ENCODE peak calls at places on chromosomes 2 and 18, in four cellular contexts. H is fibroblast of villous mesenchyme, V is suprapubic skin, K is transverse colon. Y is an unnamed sample.

GRCh38 chr2:66440011-66440542 is 5.2 kb downstream of the MEIS1 start:
- DNase-seq in H (peak), K (no peak), V (no peak), Y (peak)

GRCh38 chr2:234145511-234145910 is 95.0 kb downstream of the SPP2 start:
- DNase-seq in V (no peak), H (no peak), K (no peak), Y (no peak)

GRCh38 chr2:142868281-142868762 is 9.1 kb upstream of the KYNU start:
- DNase-seq in V (peak), H (no peak), K (peak), Y (no peak)

GRCh38 chr2:213187833-213188532 is 36.6 kb upstream of the IKZF2 start:
- DNase-seq in V (no peak), K (no peak), H (no peak), Y (peak)

GRCh38 chr2:135005753-135006152 is 41.5 kb downstream of the MAP3K19 start:
- DNase-seq in H (no peak), V (no peak), K (no peak), Y (no peak)

GRCh38 chr2:108182489-108182888 is 57.3 kb upstream of the SULT1C3 start:
- DNase-seq in K (peak), H (peak), V (no peak), Y (no peak)

GRCh38 chr2:159124931-159125467 is 156.6 kb downstream of the TANC1 start:
- DNase-seq in K (peak), H (peak), V (no peak), Y (no peak)

GRCh38 chr2:213275265-213275664 is 9.0 kb upstream of the SPAG16 start:
- DNase-seq in H (no peak), K (no peak), V (no peak), Y (no peak)

GRCh38 chr2:151971301-151972072 is 127.4 kb downstream of the CACNB4 start:
- DNase-seq in K (no peak), V (no peak), H (no peak), Y (no peak)

GRCh38 chr2:32825291-32825712 is 121.5 kb upstream of the LTBP1 start:
- DNase-seq in V (no peak), H (peak), K (no peak), Y (peak)

GRCh38 chr2:26691140-26691539 is 1.4 kb upstream of the KCNK3 start:
- DNase-seq in K (no peak), V (no peak), H (no peak), Y (no peak)

GRCh38 chr2:26691881-26692813 is at the start of gene KCNK3:
- DNase-seq in K (peak), H (peak), V (no peak), Y (peak)

GRCh38 chr2:26693287-26693849 is 846 bp downstream of the KCNK3 start:
- DNase-seq in V (no peak), K (no peak), H (no peak), Y (no peak)

GRCh38 chr2:26694001-26694400 is 1.5 kb downstream of the KCNK3 start:
- DNase-seq in H (no peak), V (no peak), K (no peak), Y (no peak)

GRCh38 chr2:26692814-26693286 is 328 bp downstream of the KCNK3 start:
- DNase-seq in K (no peak), V (no peak), H (peak), Y (peak)
- H3K4me3 ChIP-seq in K (peak), V (peak), H (peak), Y (no peak)

GRCh38 chr2:179991344-179991743 is 15.8 kb downstream of the CWC22 start:
- DNase-seq in K (no peak), H (no peak), V (no peak), Y (peak)
- TF ChIP-seq CTCF in K (no peak), H (no peak), V (no peak), Y (peak)

DNA sequence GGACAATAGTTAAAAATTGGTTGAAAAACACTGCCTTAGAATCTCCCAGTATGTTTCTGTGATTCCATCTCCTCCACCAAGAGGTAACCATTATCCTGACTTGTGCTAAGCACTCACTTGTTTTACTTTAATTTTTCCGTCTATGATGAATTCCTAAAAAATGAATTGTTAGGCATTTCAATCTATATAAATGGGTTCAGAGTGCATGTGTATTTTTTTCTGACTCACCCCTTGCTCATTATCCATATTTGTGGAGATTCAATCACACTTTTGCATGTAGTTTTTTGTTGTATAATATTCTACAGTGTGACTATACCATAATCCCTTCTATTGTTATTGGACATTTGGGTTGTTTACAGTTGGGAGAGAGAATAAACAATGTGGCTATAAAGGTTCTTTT is 1.3 kb downstream of the NDUFB3 start:
- DNase-seq in V (no peak), K (no peak), H (no peak), Y (no peak)
- H3K4me3 ChIP-seq in V (peak), K (peak), H (peak), Y (peak)

GRCh38 chr2:63484481-63484880 is 103.8 kb downstream of the WDPCP start:
- DNase-seq in H (no peak), V (no peak), K (no peak), Y (no peak)

GRCh38 chr2:63484901-63485300 is 103.4 kb downstream of the WDPCP start:
- DNase-seq in V (no peak), K (no peak), H (no peak), Y (no peak)

GRCh38 chr2:63494100-63494499 is 94.2 kb downstream of the WDPCP start:
- DNase-seq in K (no peak), V (no peak), H (no peak), Y (no peak)

GRCh38 chr2:63486861-63487290 is 101.4 kb downstream of the WDPCP start:
- DNase-seq in V (no peak), H (no peak), K (no peak), Y (no peak)

DNA sequence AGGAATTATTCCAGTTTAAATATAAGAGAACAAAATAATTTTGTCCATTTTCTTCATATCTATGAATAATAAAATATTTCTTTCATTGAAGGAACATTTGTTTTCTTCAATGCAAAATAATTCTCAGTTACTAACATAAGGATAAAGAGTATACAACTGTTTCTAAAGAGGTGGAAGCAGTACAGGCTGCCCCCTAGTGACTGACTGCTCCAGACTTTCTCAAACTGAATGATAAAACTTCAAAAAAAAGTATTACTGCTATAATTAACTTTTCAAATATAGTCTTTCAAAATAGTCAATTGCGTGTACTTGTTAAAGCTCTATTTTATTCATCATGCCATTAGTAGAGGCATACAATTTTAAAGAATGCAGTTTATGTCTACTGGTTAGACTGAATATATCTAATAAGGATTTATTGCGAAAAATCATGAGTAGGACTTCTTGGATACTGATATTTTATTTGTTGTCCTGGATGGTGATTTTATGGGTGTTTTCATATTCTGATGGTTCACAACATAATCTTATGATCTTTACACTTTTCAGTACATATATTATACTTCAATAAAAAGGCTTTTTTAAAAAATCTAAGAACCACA is 100.1 kb downstream of the WDPCP start:
- DNase-seq in K (no peak), H (peak), V (no peak), Y (peak)
- TF ChIP-seq CTCF in K (peak), H (peak), V (peak), Y (peak)

DNA sequence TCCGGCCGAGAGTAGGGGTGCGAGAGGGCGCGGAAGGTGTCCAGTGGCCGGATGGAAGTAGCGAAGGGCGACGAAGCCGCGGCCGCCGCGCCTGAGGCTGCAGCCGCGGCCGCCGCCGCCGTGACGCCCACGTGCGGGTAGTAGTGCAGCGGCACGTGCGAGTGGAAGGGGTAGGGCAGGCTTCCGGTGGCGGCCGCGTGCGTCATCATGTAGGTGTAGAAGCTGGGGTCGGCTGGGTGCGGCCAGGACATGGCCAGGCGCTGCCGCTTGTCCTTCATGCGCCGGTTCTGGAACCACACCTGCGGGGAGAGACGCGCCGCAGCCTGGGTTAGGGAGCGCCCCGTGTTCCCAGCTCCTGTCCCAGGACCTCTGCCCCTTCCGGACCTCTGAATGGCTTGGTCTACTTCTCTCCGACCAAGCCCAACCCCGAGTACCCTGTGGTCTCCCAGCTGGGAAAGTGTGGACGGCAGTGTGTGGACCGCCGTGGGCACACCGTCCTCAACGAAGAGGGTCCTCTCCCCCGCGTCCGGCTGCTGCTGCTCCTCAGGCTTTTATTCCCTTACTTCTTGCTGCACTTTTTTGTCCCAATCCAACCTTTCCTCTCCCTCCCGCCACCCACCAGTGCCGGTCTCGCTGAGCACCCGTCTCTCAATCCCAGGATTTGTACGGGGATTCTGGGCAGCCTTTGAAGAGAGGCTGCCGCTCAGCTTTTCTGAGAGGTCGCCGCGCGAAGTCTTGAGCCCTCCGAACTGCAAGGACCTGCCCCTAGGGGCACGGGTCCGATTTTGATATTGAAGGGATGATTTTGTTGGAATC is 3.0 kb downstream of the EVX2 start:
- DNase-seq in V (no peak), K (peak), H (no peak), Y (no peak)
- H3K4me3 ChIP-seq in V (peak), K (peak), H (no peak), Y (no peak)

GRCh38 chr18:13252696-13253410 is 34.3 kb downstream of the LDLRAD4 start:
- DNase-seq in K (no peak), V (peak), H (no peak), Y (no peak)
- TF ChIP-seq CTCF in K (no peak), V (no peak), H (no peak), Y (no peak)

GRCh38 chr2:72423766-72424165 is 276.1 kb upstream of the CYP26B1 start:
- DNase-seq in K (no peak), H (no peak), V (no peak), Y (no peak)

GRCh38 chr2:72431737-72432136 is 284.1 kb upstream of the CYP26B1 start:
- DNase-seq in H (no peak), K (no peak), V (no peak), Y (no peak)

GRCh38 chr2:72425996-72426395 is 278.3 kb upstream of the CYP26B1 start:
- DNase-seq in H (no peak), V (no peak), K (no peak), Y (no peak)

DNA sequence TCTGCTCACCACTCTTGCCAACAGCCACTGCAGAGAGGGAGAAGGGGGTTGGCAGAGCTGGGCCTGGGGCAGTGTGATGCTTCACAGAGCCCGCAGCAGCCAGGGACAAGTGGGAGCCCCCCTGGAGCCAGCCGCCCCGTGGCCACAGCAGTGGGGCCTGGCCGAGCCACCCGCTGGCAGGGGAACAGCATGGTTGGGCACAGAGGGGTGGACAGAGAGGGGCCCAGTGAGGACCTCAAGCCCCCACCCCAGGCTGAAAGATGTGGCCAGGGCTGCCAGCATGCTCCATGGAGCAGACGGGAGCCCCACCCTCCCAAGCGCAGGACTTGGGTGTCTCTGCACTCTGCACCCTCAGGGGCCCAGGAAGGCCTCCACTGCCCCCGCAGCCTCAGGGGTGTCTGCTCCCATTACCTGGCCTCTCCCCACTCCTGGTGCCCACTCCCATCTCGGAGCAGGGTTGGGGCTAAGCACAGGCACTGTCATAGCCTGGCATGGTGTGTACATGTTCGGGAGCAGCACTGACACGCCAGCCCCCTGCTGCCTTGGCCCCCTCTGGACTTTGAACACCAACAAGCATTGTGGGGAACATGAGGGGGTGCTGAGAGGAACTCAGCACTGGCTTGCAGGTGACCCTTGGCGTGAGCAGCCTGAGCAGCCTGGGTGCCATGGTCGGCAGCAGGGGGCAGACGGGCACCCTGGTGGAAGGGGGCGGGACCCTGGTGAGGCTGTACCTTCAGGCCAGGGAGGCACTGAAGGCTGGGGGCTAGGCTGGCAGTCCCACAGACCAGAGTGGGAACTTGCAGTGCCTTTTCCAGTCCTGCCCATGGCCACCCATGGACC is 279.6 kb upstream of the CYP26B1 start:
- DNase-seq in K (no peak), H (no peak), V (no peak), Y (no peak)
- H3K4me3 ChIP-seq in K (no peak), H (no peak), V (no peak), Y (no peak)

GRCh38 chr2:218618102-218618860 is 10.6 kb downstream of the PLCD4 start:
- DNase-seq in V (no peak), H (no peak), K (no peak), Y (no peak)
- TF ChIP-seq CTCF in V (no peak), H (no peak), K (no peak), Y (no peak)

DNA sequence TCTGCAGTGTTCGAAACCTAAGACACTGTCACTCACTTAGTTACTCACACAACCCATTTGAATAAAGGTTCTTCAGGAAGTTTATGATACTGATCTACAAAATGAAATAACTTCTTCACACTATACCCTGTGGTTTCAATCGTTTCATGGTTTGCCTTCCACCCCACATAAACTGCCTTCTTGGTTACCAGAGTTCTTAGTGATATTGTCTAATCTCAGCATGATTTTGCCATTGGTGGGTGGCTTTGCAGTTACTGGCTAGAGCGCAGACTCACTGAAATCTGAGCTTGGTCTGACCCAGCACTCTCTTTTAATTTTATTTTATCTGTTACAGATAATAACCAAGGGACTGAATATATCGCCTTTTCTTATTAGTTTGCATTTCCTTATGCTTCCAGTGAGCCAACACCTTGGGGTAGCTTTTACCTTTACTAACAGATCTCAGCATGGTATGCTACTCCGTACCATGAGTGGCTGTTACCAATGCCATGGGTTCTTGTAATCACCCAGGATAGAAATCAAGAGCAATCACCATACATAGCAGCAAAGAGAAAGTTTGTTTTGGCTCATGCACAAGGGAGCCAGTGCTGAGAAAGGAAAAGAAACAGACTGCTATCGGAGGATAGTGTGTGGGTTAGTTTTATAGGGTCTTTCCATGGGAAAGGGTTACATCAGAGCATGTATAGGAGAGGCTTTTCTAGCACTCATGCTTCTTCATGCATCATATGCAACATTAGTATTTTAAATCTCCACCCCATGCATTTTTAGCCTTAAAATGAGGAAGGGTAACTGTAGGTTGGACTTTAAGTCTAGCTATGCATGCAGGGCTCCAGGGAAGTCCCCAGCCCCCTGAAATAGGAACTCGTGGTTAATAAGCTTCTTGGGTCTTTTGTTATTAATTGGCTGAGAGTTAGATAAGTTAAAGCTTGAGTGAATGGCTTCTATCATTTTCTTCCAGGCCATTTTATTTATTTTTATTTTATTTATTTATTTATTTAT is 33.3 kb downstream of the ANXA4 start:
- DNase-seq in V (no peak), K (no peak), H (no peak), Y (no peak)
- H3K4me3 ChIP-seq in V (no peak), K (no peak), H (no peak), Y (no peak)